ENCODE peak calls at places on chromosomes 3 and 15, in six cellular contexts. J is GM23338, I is mucosa of descending colon, K is Peyer's patch, X is DND-41, G is cardiac fibroblast. Z is an unnamed sample.

GRCh38 chr15:25060472-25060803 is 105.7 kb downstream of the SNRPN start:
- DNase-seq in J (no peak), I (no peak), K (peak), X (peak), G (no peak), Z (no peak)

GRCh38 chr3:53238881-53239280 is 16.9 kb downstream of the TKT start:
- DNase-seq in J (no peak), I (no peak), K (no peak), X (no peak), G (no peak), Z (no peak)

GRCh38 chr3:139935071-139935865 is at the start of gene CLSTN2:
- DNase-seq in J (peak), I (peak), K (peak), X (no peak), G (peak), Z (peak)

GRCh38 chr3:14142567-14143270 is 17.9 kb downstream of the TMEM43 start:
- DNase-seq in J (no peak), I (no peak), K (no peak), X (no peak), G (no peak), Z (no peak)

GRCh38 chr15:77022646-77023575 is 28.0 kb downstream of the PSTPIP1 start:
- DNase-seq in J (no peak), I (no peak), K (no peak), X (no peak), G (no peak), Z (no peak)

GRCh38 chr15:82875411-82876003 is 66.1 kb downstream of the WHAMM start:
- DNase-seq in J (no peak), I (no peak), K (no peak), X (no peak), G (no peak), Z (peak)

GRCh38 chr15:92029767-92030166 is 176.3 kb downstream of the SLCO3A1 start:
- DNase-seq in J (no peak), I (peak), K (peak), X (no peak), G (no peak), Z (no peak)

GRCh38 chr3:108409791-108410190 is 100.6 kb downstream of the MYH15 start:
- DNase-seq in J (no peak), I (no peak), K (no peak), X (no peak), G (no peak), Z (no peak)

GRCh38 chr3:129575987-129576364 is 30.5 kb downstream of the PLXND1 start:
- DNase-seq in J (peak), I (no peak), K (no peak), X (no peak), G (no peak), Z (no peak)

GRCh38 chr15:78453447-78453846 is 15.4 kb downstream of the IREB2 start:
- DNase-seq in J (no peak), I (no peak), K (no peak), X (no peak), G (no peak), Z (no peak)

GRCh38 chr15:65416845-65417416 is 5.8 kb downstream of the IGDCC4 start:
- DNase-seq in J (peak), I (no peak), K (no peak), X (no peak), G (peak), Z (no peak)

GRCh38 chr15:65412556-65412955 is 10.2 kb downstream of the IGDCC4 start:
- DNase-seq in J (no peak), I (no peak), K (no peak), X (no peak), G (no peak), Z (no peak)

GRCh38 chr15:65413760-65414144 is 9.0 kb downstream of the IGDCC4 start:
- DNase-seq in J (no peak), I (no peak), K (no peak), X (no peak), G (no peak), Z (no peak)

GRCh38 chr15:65413051-65413759 is 9.5 kb downstream of the IGDCC4 start:
- DNase-seq in J (no peak), I (no peak), K (no peak), X (no peak), G (no peak), Z (no peak)

DNA sequence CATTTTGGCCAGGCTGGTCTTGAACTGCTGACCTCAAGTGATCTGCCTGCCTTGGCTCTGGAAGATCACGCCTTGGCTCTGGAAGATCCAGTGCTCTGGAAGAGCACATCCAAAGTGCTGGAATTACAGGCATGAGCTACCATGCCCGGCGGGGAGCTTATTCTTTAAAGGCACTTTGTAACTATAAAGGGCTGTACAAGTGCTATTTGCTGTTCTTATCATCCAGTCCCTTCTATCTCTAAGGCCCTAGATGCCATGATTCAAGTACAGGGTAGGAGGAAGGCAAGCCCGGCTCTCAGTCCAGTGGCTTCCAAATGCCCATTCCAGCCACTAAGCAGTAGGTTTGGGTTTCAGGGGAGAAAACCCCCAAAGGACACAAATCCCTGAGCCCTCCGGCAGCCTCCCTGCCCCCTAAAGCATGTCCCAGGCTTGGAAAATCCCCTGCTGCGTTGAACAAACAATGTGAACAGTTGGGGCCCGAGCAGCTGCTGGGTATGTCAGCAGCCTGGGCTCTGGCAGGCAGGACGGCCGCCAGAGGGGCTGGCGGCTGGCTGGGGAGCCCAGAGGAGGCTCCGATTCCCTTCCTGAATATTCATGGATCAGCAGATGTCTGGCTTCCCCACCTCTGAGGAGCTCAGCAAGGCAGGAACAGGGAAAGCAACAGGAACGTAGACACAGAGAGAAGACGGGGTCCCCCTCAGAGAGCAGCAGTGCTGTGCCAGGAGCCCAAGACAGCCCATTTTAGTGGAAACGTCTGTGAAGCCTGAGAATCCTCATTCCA is 7.7 kb downstream of the IGDCC4 start:
- DNase-seq in J (peak), I (no peak), K (no peak), X (no peak), G (peak), Z (peak)
- H3K4me3 ChIP-seq in J (peak), I (no peak), K (no peak), X (no peak), G (no peak), Z (no peak)

GRCh38 chr15:41660235-41661077 is at the start of gene MGA:
- DNase-seq in J (peak), I (peak), K (peak), X (peak), G (peak), Z (peak)
- TF ChIP-seq CTCF in J (no peak), I (no peak), K (no peak), X (peak), G (no peak), Z (no peak)

GRCh38 chr3:61564405-61565059 is 3.2 kb downstream of the PTPRG start:
- DNase-seq in J (peak), I (peak), K (peak), X (no peak), G (peak), Z (peak)

GRCh38 chr3:61561374-61562041 is at the start of gene PTPRG:
- DNase-seq in J (peak), I (peak), K (peak), X (peak), G (peak), Z (peak)

GRCh38 chr3:61562042-61562809 is 855 bp downstream of the PTPRG start:
- DNase-seq in J (no peak), I (peak), K (no peak), X (no peak), G (peak), Z (peak)

GRCh38 chr3:61563614-61564404 is 2.4 kb downstream of the PTPRG start:
- DNase-seq in J (peak), I (peak), K (no peak), X (no peak), G (peak), Z (no peak)

GRCh38 chr3:61562810-61563613 is 1.6 kb downstream of the PTPRG start:
- DNase-seq in J (peak), I (peak), K (peak), X (no peak), G (peak), Z (peak)
- H3K4me3 ChIP-seq in J (peak), I (peak), K (peak), X (peak), G (peak), Z (peak)

GRCh38 chr15:45137703-45138102 is 7.9 kb downstream of the DUOX1 start:
- DNase-seq in J (no peak), I (no peak), K (no peak), X (no peak), G (no peak), Z (no peak)

GRCh38 chr15:45134682-45135604 is 5.1 kb downstream of the DUOX1 start:
- DNase-seq in J (peak), I (peak), K (peak), X (no peak), G (no peak), Z (no peak)

GRCh38 chr15:45134046-45134445 is 4.3 kb downstream of the DUOX1 start:
- DNase-seq in J (no peak), I (no peak), K (no peak), X (no peak), G (no peak), Z (no peak)

GRCh38 chr15:45138814-45139765 is 9.3 kb downstream of the DUOX1 start:
- DNase-seq in J (no peak), I (no peak), K (no peak), X (no peak), G (no peak), Z (no peak)

GRCh38 chr15:45136378-45136764 is 6.6 kb downstream of the DUOX1 start:
- DNase-seq in J (peak), I (no peak), K (no peak), X (no peak), G (no peak), Z (no peak)
- TF ChIP-seq CTCF in J (peak), I (no peak), K (no peak), X (no peak), G (peak), Z (peak)

GRCh38 chr3:57592306-57592705 is 4.8 kb downstream of the ARF4 start:
- DNase-seq in J (no peak), I (no peak), K (no peak), X (no peak), G (no peak), Z (no peak)
- H3K4me3 ChIP-seq in J (no peak), I (no peak), K (no peak), X (no peak), G (no peak), Z (no peak)

DNA sequence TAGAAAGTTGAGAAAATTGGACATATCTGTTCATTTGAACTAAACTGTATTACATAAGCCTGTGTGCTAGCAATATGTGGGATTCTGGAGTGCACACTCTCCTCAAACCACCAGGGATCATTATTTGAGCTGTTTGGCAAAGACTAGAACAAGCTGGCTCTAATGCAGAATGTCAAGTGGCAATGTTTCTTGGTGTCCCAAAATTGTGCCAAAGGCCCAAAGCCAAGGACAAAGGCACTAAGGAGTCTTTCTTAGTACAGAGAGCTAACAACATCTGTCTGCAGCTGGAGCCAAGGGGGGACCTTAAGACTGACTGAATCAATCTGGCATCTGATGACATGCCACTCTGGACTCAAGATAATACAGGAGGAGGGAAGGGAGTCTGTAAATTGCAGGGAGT is 76.7 kb upstream of the STRIT1 start:
- DNase-seq in J (no peak), I (peak), K (no peak), X (no peak), G (no peak), Z (no peak)
- TF ChIP-seq CTCF in J (no peak), I (no peak), K (no peak), X (no peak), G (no peak), Z (no peak)

DNA sequence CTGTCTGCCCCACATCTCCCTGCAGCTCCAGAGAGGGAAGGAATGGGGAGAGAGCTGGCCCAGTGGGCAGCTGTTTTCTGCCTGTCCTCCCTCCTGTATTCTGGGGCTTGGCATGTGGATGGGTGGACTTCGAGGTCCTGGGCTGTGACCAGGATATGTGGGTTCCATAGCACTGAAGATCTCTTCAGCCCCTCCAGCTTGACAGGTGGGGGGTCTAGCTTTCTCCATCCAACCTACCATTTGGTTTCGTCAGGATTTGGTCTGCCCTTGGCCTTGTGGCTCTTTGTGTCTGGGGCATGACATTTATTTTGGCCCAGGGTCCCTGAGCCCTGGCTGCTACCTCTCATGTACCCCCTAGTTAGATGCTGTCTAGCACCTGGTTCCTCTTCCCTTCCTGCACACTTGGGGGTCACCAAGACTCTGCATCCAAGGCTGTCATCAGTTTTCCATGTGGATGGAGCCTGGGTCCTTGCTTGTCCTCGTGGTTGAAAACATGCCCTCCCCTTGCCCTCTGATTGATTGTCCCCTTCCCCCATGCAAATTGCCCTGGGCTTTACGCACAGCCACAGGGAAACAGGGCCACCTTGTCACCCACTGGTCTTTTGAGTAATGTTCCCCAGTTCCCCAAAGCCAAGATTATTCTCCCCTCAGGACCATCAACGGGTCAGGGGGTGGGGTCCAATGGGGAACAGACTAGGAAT is 3.2 kb downstream of the EPHB3 start:
- DNase-seq in J (no peak), I (no peak), K (no peak), X (no peak), G (no peak), Z (no peak)
- H3K4me3 ChIP-seq in J (no peak), I (no peak), K (no peak), X (no peak), G (no peak), Z (no peak)

GRCh38 chr3:64224826-64225606 is at the start of gene PRICKLE2:
- DNase-seq in J (peak), I (peak), K (peak), X (no peak), G (peak), Z (peak)
- TF ChIP-seq CTCF in J (no peak), I (no peak), K (no peak), X (no peak), G (peak), Z (peak)

GRCh38 chr3:172293093-172293492 is 155.2 kb downstream of the GHSR start:
- DNase-seq in J (no peak), I (no peak), K (no peak), X (no peak), G (no peak), Z (no peak)
- H3K4me3 ChIP-seq in J (no peak), I (no peak), K (no peak), X (no peak), G (no peak), Z (no peak)

Z was measured in fibroblast of pulmonary artery.